ENCODE peak calls at places on chromosomes 2 and 18, in five cellular contexts. A, M, V, I and S are unnamed samples.

GRCh38 chr2:238141541-238142318 is 3.3 kb downstream of the KLHL30 start:
- DNase-seq in A (peak), M (no peak), V (no peak), I (no peak), S (peak)

GRCh38 chr2:222912117-222912516 is 51.3 kb downstream of the ACSL3 start:
- DNase-seq in A (no peak), M (no peak), V (no peak), I (no peak), S (peak)

GRCh38 chr2:20350753-20351554 is at the start of gene PUM2:
- DNase-seq in A (peak), M (peak), V (peak), I (peak), S (peak)

GRCh38 chr2:61432990-61433389 is 37.9 kb downstream of the USP34 start:
- DNase-seq in A (no peak), M (no peak), V (no peak), I (no peak), S (no peak)

GRCh38 chr2:16727256-16727655 is 61.6 kb upstream of the CYRIA start:
- DNase-seq in A (no peak), M (no peak), V (no peak), I (no peak), S (no peak)

GRCh38 chr2:172252154-172252553 is 149.5 kb upstream of the DLX2 start:
- DNase-seq in A (no peak), M (no peak), V (no peak), I (no peak), S (no peak)

GRCh38 chr2:240646900-240647502 is 21.7 kb downstream of the GPR35 start:
- DNase-seq in A (no peak), M (no peak), V (no peak), I (no peak), S (no peak)

GRCh38 chr2:6820236-6820635 is 45.5 kb downstream of the CMPK2 start:
- DNase-seq in A (no peak), M (no peak), V (no peak), I (no peak), S (no peak)

GRCh38 chr18:58223717-58224424 is 179.8 kb downstream of the NEDD4L start:
- DNase-seq in A (peak), M (peak), V (no peak), I (no peak), S (no peak)

GRCh38 chr2:96839288-96839874 is 4.4 kb downstream of the ANKRD23 start:
- DNase-seq in A (peak), M (no peak), V (no peak), I (no peak), S (no peak)

GRCh38 chr2:96930351-96931015 is 55.9 kb downstream of the FAM178B start:
- DNase-seq in A (no peak), M (no peak), V (no peak), I (no peak), S (no peak)

GRCh38 chr2:86809481-86810121 is 18.9 kb upstream of the CD8A start:
- DNase-seq in A (no peak), M (no peak), V (no peak), I (no peak), S (no peak)

GRCh38 chr18:21760321-21760720 is 19.7 kb downstream of the MIB1 start:
- DNase-seq in A (no peak), M (no peak), V (no peak), I (no peak), S (no peak)

DNA sequence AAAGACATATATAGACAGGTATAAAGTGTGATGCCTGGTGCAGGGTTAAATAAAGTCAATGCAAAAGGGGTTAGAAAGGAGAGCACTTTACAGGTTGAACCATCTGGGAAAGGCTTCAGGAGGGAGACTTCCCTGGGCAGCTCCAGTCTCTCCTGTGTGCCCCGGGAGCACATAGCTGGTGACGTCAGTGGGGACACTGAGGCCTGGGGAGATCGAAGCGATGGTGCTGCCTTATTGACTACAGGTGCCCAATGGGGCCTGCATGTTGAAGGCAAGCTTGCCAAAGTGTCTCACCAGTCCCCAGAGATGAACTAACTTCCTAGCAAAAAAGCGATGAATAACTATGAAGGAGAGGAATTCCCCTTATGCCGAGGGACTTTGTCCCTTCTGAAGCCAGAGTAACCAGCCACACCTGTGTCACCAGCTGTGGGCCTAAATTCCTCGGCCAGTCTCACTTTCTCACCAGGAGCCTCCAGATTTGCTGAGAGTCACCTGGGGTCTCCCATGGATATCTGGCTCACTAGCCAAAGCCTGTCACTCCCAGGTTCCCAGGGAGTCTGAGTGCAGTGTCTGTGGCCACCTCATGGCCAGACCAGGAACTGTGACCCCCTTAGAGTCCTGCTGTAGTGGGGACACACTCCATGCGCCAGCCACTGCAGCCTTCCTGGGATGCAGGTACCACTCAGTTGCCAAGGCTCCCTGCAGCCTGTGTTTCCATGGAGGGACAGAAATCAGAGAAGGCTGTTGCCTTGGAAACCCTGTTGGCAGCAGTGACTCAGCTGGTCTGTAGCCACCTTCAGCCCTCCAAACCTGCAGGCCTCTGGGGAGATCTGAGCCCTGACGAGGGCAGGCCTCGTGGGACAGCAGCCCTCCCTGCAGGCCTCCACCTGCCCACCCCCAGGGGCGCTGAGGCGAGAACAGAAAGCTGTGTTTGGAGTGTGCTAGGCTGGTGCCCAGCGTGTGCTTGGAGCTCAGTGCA is 128.7 kb downstream of the CTIF start:
- DNase-seq in A (peak), M (no peak), V (no peak), I (no peak), S (no peak)
- TF ChIP-seq CTCF in A (no peak), M (no peak), V (peak), I (peak), S (no peak)

DNA sequence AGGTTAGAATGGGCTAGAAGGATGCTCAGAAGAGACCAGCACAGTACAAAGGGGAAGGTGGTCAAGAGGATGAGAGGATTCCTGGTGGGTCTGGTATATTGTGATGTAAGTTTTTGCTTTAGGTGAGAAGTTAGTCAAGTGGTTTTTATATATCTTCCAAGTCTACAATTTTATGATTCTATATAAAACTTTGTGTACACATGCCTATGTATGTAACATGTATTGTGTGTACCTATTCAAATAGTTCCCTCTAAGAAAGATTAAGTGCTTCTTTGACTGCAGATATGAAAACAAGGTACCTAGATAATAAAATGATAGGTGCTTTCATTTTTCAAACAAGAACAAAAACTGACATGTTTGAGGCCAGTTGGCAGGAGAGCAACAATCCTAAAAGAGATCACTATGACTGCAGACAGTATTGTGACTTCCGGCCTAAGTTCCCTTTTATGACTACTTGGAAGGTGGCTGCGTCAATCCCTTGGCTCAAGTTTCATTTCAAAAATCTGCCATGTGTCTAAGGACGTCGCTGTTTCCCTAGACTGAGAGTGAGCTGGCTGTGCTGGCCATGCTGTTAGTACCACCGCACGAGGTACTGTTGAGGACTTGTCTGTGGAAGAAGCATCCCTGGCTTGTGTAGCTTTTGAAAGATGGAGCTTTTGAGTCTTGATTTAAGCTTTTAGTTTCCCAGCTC is 123.1 kb downstream of the PRPF40A start:
- DNase-seq in A (no peak), M (no peak), V (no peak), I (no peak), S (peak)
- TF ChIP-seq CTCF in A (no peak), M (no peak), V (no peak), I (no peak), S (peak)

GRCh38 chr2:156192468-156192867 is 140.1 kb downstream of the NR4A2 start:
- DNase-seq in A (no peak), M (no peak), V (no peak), I (no peak), S (no peak)
- TF ChIP-seq CTCF in A (peak), M (no peak), V (no peak), I (no peak), S (no peak)

GRCh38 chr2:236570081-236570979 is 705 bp downstream of the ACKR3 start:
- DNase-seq in A (no peak), M (no peak), V (no peak), I (no peak), S (no peak)

GRCh38 chr2:236568922-236569592 is 568 bp upstream of the ACKR3 start:
- DNase-seq in A (no peak), M (no peak), V (no peak), I (no peak), S (no peak)

GRCh38 chr2:236566596-236566995 is 3.0 kb upstream of the ACKR3 start:
- DNase-seq in A (no peak), M (no peak), V (no peak), I (no peak), S (no peak)

GRCh38 chr2:236569593-236569973 is at the start of gene ACKR3:
- DNase-seq in A (peak), M (peak), V (peak), I (peak), S (peak)

GRCh38 chr2:236568068-236568921 is 1.3 kb upstream of the ACKR3 start:
- DNase-seq in A (peak), M (peak), V (no peak), I (no peak), S (peak)
- TF ChIP-seq CTCF in A (peak), M (no peak), V (peak), I (no peak), S (no peak)

GRCh38 chr2:153163055-153163454 is 315.5 kb downstream of the RPRM start:
- DNase-seq in A (no peak), M (no peak), V (no peak), I (no peak), S (no peak)
- TF ChIP-seq CTCF in A (peak), M (peak), V (peak), I (peak), S (no peak)

DNA sequence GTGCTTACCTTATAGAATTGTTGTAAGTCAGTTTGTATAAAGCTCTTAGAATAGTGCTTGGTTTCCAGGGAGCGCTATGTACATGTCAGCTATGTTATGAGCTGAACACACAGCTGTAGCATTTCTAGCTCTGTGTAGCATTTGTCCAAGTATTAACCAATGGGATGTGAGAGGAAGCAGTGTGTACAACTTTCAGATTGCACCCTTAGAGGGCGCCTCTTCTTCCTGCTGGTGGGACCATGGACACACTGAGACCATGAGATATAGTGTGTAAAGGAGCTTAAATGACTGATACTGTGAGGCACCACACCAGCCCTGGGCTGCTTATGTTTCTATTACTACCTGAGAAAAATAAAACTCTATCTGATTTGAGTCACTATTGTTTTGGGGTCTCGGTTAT is 380.2 kb downstream of the LNPK start:
- DNase-seq in A (no peak), M (no peak), V (no peak), I (no peak), S (no peak)
- TF ChIP-seq CTCF in A (no peak), M (no peak), V (peak), I (no peak), S (no peak)

GRCh38 chr2:70750320-70750719 is 17.7 kb downstream of the ADD2 start:
- DNase-seq in A (no peak), M (no peak), V (no peak), I (no peak), S (no peak)

GRCh38 chr2:70746076-70746475 is 21.9 kb downstream of the ADD2 start:
- DNase-seq in A (no peak), M (no peak), V (no peak), I (no peak), S (no peak)

GRCh38 chr2:70745276-70745675 is 22.7 kb downstream of the ADD2 start:
- DNase-seq in A (no peak), M (no peak), V (no peak), I (no peak), S (no peak)

GRCh38 chr2:70747284-70747683 is 20.7 kb downstream of the ADD2 start:
- DNase-seq in A (no peak), M (no peak), V (no peak), I (no peak), S (no peak)

GRCh38 chr2:70748002-70748779 is 19.8 kb downstream of the ADD2 start:
- DNase-seq in A (no peak), M (no peak), V (no peak), I (no peak), S (no peak)
- TF ChIP-seq CTCF in A (no peak), M (no peak), V (no peak), I (no peak), S (no peak)

DNA sequence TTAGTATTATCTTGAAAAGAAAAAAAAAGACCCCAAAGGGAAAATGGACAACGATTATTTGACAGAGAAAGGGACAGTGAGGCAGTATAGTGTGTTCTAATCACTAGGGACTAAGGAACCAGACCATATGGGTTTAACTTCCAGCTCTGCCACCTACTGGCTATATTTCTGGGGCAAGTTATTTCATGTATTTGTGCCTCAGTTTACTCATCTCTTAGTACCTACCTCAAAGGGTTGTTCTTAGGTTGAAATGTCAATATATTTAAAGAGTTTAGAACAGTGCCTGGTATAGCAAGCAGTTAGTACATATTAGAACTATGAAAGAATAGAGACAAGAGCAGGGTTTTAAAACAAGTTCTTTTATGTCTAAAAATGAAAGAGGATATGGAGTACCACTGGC is 42.7 kb downstream of the PRKD3 start:
- DNase-seq in A (no peak), M (no peak), V (no peak), I (no peak), S (no peak)
- TF ChIP-seq CTCF in A (no peak), M (no peak), V (no peak), I (no peak), S (no peak)